ENCODE peak calls at places on chromosomes 3 and 15, in seven cellular contexts. F, A, R, Y, B, S and M are unnamed samples.

GRCh38 chr15:90960316-90961091 is 5.8 kb downstream of the RCCD1 start:
- DNase-seq in F (no peak), A (no peak), R (no peak), Y (no peak), B (peak), S (no peak), M (no peak)

GRCh38 chr3:170085396-170085795 is 47.6 kb downstream of the GPR160 start:
- DNase-seq in F (no peak), A (no peak), R (no peak), Y (no peak), B (no peak), S (no peak), M (no peak)

GRCh38 chr15:95041297-95041696 is 809.9 kb downstream of the MCTP2 start:
- DNase-seq in F (no peak), A (no peak), R (no peak), Y (no peak), B (no peak), S (no peak), M (no peak)

GRCh38 chr3:52784931-52785590 is 7.7 kb downstream of the ITIH1 start:
- DNase-seq in F (no peak), A (no peak), R (no peak), Y (no peak), B (peak), S (no peak), M (no peak)

GRCh38 chr3:141370065-141370533 is 1.8 kb downstream of the ZBTB38 start:
- DNase-seq in F (peak), A (peak), R (peak), Y (peak), B (peak), S (peak), M (peak)

GRCh38 chr3:102449341-102449740 is 14.5 kb downstream of the ZPLD1 start:
- DNase-seq in F (no peak), A (no peak), R (no peak), Y (no peak), B (no peak), S (no peak), M (no peak)

GRCh38 chr3:38454179-38454883 is 641 bp downstream of the ACVR2B start:
- DNase-seq in F (peak), A (no peak), R (no peak), Y (peak), B (peak), S (no peak), M (peak)

GRCh38 chr15:89863918-89864317 is 29.9 kb downstream of the AP3S2 start:
- DNase-seq in F (no peak), A (no peak), R (no peak), Y (no peak), B (no peak), S (no peak), M (no peak)

GRCh38 chr3:120428904-120429303 is 21.9 kb downstream of the FSTL1 start:
- DNase-seq in F (no peak), A (no peak), R (no peak), Y (no peak), B (no peak), S (no peak), M (no peak)

GRCh38 chr15:68559342-68560310 is 19.2 kb upstream of the CORO2B start:
- DNase-seq in F (peak), A (no peak), R (no peak), Y (peak), B (peak), S (no peak), M (peak)

GRCh38 chr3:106089806-106090205 is 221.0 kb upstream of the CBLB start:
- DNase-seq in F (no peak), A (no peak), R (no peak), Y (no peak), B (no peak), S (no peak), M (no peak)

GRCh38 chr15:89462198-89462912 is 34.0 kb downstream of the RHCG start:
- DNase-seq in F (no peak), A (no peak), R (no peak), Y (no peak), B (no peak), S (no peak), M (no peak)

GRCh38 chr15:40270246-40270995 is 12.4 kb downstream of the ANKRD63 start:
- DNase-seq in F (no peak), A (no peak), R (no peak), Y (no peak), B (no peak), S (no peak), M (no peak)

GRCh38 chr15:38252481-38253311 is at the start of gene SPRED1:
- DNase-seq in F (peak), A (no peak), R (no peak), Y (peak), B (peak), S (no peak), M (no peak)

GRCh38 chr3:46734773-46735172 is 17.1 kb upstream of the PRSS50 start:
- DNase-seq in F (no peak), A (no peak), R (no peak), Y (no peak), B (no peak), S (no peak), M (peak)

GRCh38 chr3:188658606-188659005 is 504.6 kb downstream of the LPP start:
- DNase-seq in F (no peak), A (no peak), R (no peak), Y (no peak), B (no peak), S (no peak), M (no peak)

GRCh38 chr3:37729119-37729518 is 132.6 kb upstream of the CTDSPL start:
- DNase-seq in F (no peak), A (no peak), R (no peak), Y (no peak), B (no peak), S (no peak), M (no peak)

GRCh38 chr3:31353166-31353565 is 179.6 kb upstream of the STT3B start:
- DNase-seq in F (no peak), A (no peak), R (no peak), Y (no peak), B (no peak), S (no peak), M (no peak)

GRCh38 chr3:24220859-24221657 is 273.6 kb downstream of the THRB start:
- DNase-seq in F (no peak), A (peak), R (peak), Y (peak), B (peak), S (no peak), M (no peak)

GRCh38 chr3:113556556-113557335 is 24.4 kb downstream of the SIDT1 start:
- DNase-seq in F (no peak), A (no peak), R (no peak), Y (no peak), B (no peak), S (no peak), M (no peak)

GRCh38 chr3:194397757-194398312 is 1.2 kb downstream of the GP5 start:
- DNase-seq in F (no peak), A (no peak), R (no peak), Y (no peak), B (peak), S (no peak), M (peak)

GRCh38 chr3:57758686-57759085 is 2.6 kb downstream of the SLMAP start:
- DNase-seq in F (no peak), A (no peak), R (no peak), Y (no peak), B (no peak), S (no peak), M (no peak)

GRCh38 chr3:129207347-129207947 is 23.8 kb upstream of the CNBP start:
- DNase-seq in F (no peak), A (no peak), R (no peak), Y (no peak), B (no peak), S (no peak), M (no peak)

GRCh38 chr3:98645039-98645438 is 51.6 kb upstream of the CPOX start:
- DNase-seq in F (no peak), A (no peak), R (no peak), Y (peak), B (no peak), S (no peak), M (no peak)

GRCh38 chr15:71559098-71559497 is 251.3 kb upstream of the NR2E3 start:
- DNase-seq in F (no peak), A (peak), R (peak), Y (no peak), B (no peak), S (no peak), M (no peak)

GRCh38 chr3:16828815-16829214 is 55.9 kb upstream of the PLCL2 start:
- DNase-seq in F (no peak), A (peak), R (no peak), Y (no peak), B (no peak), S (peak), M (peak)

GRCh38 chr3:185519021-185519420 is 20.2 kb upstream of the TMEM41A start:
- DNase-seq in F (no peak), A (no peak), R (no peak), Y (no peak), B (no peak), S (peak), M (no peak)